ENCODE peak calls at places on chromosome 19, in seven cellular contexts. T is SK-N-SH, O is spleen, W is stomach, C is H1, B is transverse colon, N is prostate gland. A is an unnamed sample.

GRCh38 chr19:5138606-5139594 is 170.0 kb downstream of the KDM4B start:
- DNase-seq in T (no peak), O (peak), W (peak), C (no peak), B (peak), N (no peak), A (no peak)

GRCh38 chr19:35303357-35303915 is 11.5 kb downstream of the MAG start:
- DNase-seq in T (no peak), O (no peak), W (no peak), C (no peak), B (no peak), N (no peak), A (no peak)

GRCh38 chr19:2962018-2962670 is 15.2 kb upstream of the TLE6 start:
- DNase-seq in T (peak), O (no peak), W (peak), C (no peak), B (peak), N (peak), A (no peak)

GRCh38 chr19:10625003-10625761 is at the start of gene SLC44A2:
- DNase-seq in T (peak), O (peak), W (peak), C (no peak), B (peak), N (peak), A (peak)

GRCh38 chr19:40270362-40271089 is 14.6 kb downstream of the AKT2 start:
- DNase-seq in T (no peak), O (no peak), W (no peak), C (no peak), B (no peak), N (no peak), A (no peak)

GRCh38 chr19:28027116-28027515 is 1185.8 kb downstream of the UQCRFS1 start:
- DNase-seq in T (no peak), O (no peak), W (no peak), C (no peak), B (no peak), N (no peak), A (no peak)

GRCh38 chr19:47414469-47414868 is 4.9 kb downstream of the MEIS3 start:
- DNase-seq in T (peak), O (no peak), W (no peak), C (no peak), B (no peak), N (no peak), A (no peak)

GRCh38 chr19:2417881-2418406 is 9.4 kb downstream of the TIMM13 start:
- DNase-seq in T (no peak), O (no peak), W (no peak), C (no peak), B (no peak), N (no peak), A (no peak)

GRCh38 chr19:18017275-18018083 is 9.5 kb downstream of the ARRDC2 start:
- DNase-seq in T (no peak), O (no peak), W (no peak), C (no peak), B (no peak), N (no peak), A (no peak)

GRCh38 chr19:46378268-46378667 is 31.4 kb downstream of the PPP5C start:
- DNase-seq in T (no peak), O (no peak), W (no peak), C (no peak), B (no peak), N (peak), A (no peak)

GRCh38 chr19:3049089-3049488 is 13.2 kb downstream of the TLE5 start:
- DNase-seq in T (no peak), O (no peak), W (no peak), C (no peak), B (no peak), N (no peak), A (no peak)

GRCh38 chr19:36100476-36100875 is 10.5 kb upstream of the OVOL3 start:
- DNase-seq in T (no peak), O (no peak), W (no peak), C (no peak), B (no peak), N (no peak), A (no peak)

GRCh38 chr19:46913198-46913851 is 52.5 kb downstream of the ARHGAP35 start:
- DNase-seq in T (no peak), O (no peak), W (no peak), C (no peak), B (no peak), N (no peak), A (no peak)

GRCh38 chr19:16330368-16330801 is 5.8 kb downstream of the KLF2 start:
- DNase-seq in T (no peak), O (peak), W (peak), C (no peak), B (peak), N (no peak), A (peak)

GRCh38 chr19:56736571-56736970 is 65.0 kb upstream of the ZNF835 start:
- DNase-seq in T (no peak), O (no peak), W (no peak), C (no peak), B (no peak), N (no peak), A (no peak)

GRCh38 chr19:5673752-5674151 is 6.6 kb downstream of the MICOS13 start:
- DNase-seq in T (no peak), O (no peak), W (no peak), C (no peak), B (no peak), N (no peak), A (no peak)

GRCh38 chr19:5067666-5068065 is 98.8 kb downstream of the KDM4B start:
- DNase-seq in T (no peak), O (no peak), W (no peak), C (no peak), B (no peak), N (no peak), A (no peak)

GRCh38 chr19:38808741-38809140 is 4.0 kb downstream of the LGALS4 start:
- DNase-seq in T (no peak), O (no peak), W (no peak), C (no peak), B (no peak), N (no peak), A (peak)

GRCh38 chr19:30367421-30367820 is 4.8 kb upstream of the ZNF536 start:
- DNase-seq in T (no peak), O (no peak), W (no peak), C (no peak), B (no peak), N (no peak), A (no peak)

GRCh38 chr19:55044771-55045716 is 7.0 kb upstream of the GP6 start:
- DNase-seq in T (no peak), O (no peak), W (no peak), C (no peak), B (no peak), N (no peak), A (peak)

GRCh38 chr19:35419046-35419445 is 29.0 kb upstream of the FFAR2 start:
- DNase-seq in T (no peak), O (no peak), W (no peak), C (no peak), B (no peak), N (no peak), A (no peak)

GRCh38 chr19:17078920-17079709 is 3.5 kb downstream of the MYO9B start:
- DNase-seq in T (no peak), O (no peak), W (no peak), C (no peak), B (no peak), N (no peak), A (no peak)

GRCh38 chr19:14954071-14954655 is 12.9 kb downstream of the OR7C2 start:
- DNase-seq in T (no peak), O (no peak), W (no peak), C (no peak), B (no peak), N (no peak), A (no peak)

GRCh38 chr19:18278521-18279265 is 2.7 kb downstream of the JUND start:
- DNase-seq in T (no peak), O (peak), W (peak), C (no peak), B (peak), N (no peak), A (no peak)

GRCh38 chr19:51282335-51282734 is 29.1 kb upstream of the IGLON5 start:
- DNase-seq in T (no peak), O (no peak), W (no peak), C (no peak), B (no peak), N (no peak), A (no peak)

GRCh38 chr19:3175761-3176714 is 2.5 kb upstream of the S1PR4 start:
- DNase-seq in T (no peak), O (no peak), W (peak), C (no peak), B (peak), N (peak), A (no peak)

GRCh38 chr19:53908933-53909415 is at the start of gene CACNG7:
- DNase-seq in T (peak), O (no peak), W (no peak), C (no peak), B (no peak), N (no peak), A (no peak)

GRCh38 chr19:4455742-4456565 is 1.6 kb downstream of the UBXN6 start:
- DNase-seq in T (peak), O (no peak), W (no peak), C (no peak), B (peak), N (peak), A (peak)

GRCh38 chr19:33859016-33859415 is 62.3 kb downstream of the KCTD15 start:
- DNase-seq in T (no peak), O (peak), W (no peak), C (no peak), B (no peak), N (no peak), A (no peak)

GRCh38 chr19:4730740-4731171 is 7.1 kb upstream of the DPP9 start:
- DNase-seq in T (peak), O (no peak), W (no peak), C (no peak), B (peak), N (no peak), A (no peak)

GRCh38 chr19:49534632-49535385 is 7.0 kb downstream of the RCN3 start:
- DNase-seq in T (no peak), O (no peak), W (no peak), C (no peak), B (no peak), N (no peak), A (no peak)
- H3K4me3 ChIP-seq in T (peak), O (peak), W (no peak), C (peak), B (no peak), N (no peak), A (peak)

GRCh38 chr19:6971366-6971765 is 49.9 kb downstream of the MBD3L2B start:
- DNase-seq in T (no peak), O (no peak), W (no peak), C (no peak), B (no peak), N (no peak), A (no peak)
- TF ChIP-seq CTCF in T (no peak), O (no peak), W (no peak), C (no peak), B (no peak), N (no peak), A (no peak)

GRCh38 chr19:728011-728410 is 19.3 kb downstream of the PALM start:
- DNase-seq in T (no peak), O (peak), W (no peak), C (no peak), B (no peak), N (no peak), A (no peak)
- TF ChIP-seq POLR2AphosphoS5 in T (no peak), O (peak), W (no peak), C (no peak), B (peak), N (peak), A (no peak)

GRCh38 chr19:52710538-52710937 is 24.3 kb downstream of the ZNF611 start:
- DNase-seq in T (no peak), O (no peak), W (no peak), C (no peak), B (no peak), N (no peak), A (no peak)
- H3K4me3 ChIP-seq in T (no peak), O (no peak), W (no peak), C (no peak), B (no peak), N (no peak), A (no peak)

GRCh38 chr19:13544423-13544822 is 38.1 kb upstream of the CACNA1A start:
- DNase-seq in T (no peak), O (no peak), W (no peak), C (no peak), B (no peak), N (no peak), A (no peak)
- TF ChIP-seq CTCF in T (no peak), O (no peak), W (no peak), C (no peak), B (no peak), N (no peak), A (no peak)

GRCh38 chr19:13951043-13951442 is 1.3 kb upstream of the DCAF15 start:
- DNase-seq in T (no peak), O (no peak), W (no peak), C (no peak), B (no peak), N (no peak), A (no peak)
- TF ChIP-seq POLR2AphosphoS5 in T (no peak), O (no peak), W (no peak), C (no peak), B (no peak), N (no peak), A (no peak)

GRCh38 chr19:32372726-32373613 is 27.6 kb downstream of the ZNF507 start:
- DNase-seq in T (no peak), O (no peak), W (no peak), C (no peak), B (no peak), N (no peak), A (no peak)

GRCh38 chr19:32368781-32369180 is 23.4 kb downstream of the ZNF507 start:
- DNase-seq in T (no peak), O (no peak), W (no peak), C (no peak), B (no peak), N (no peak), A (no peak)

GRCh38 chr19:32367948-32368536 is 22.6 kb downstream of the ZNF507 start:
- DNase-seq in T (no peak), O (no peak), W (no peak), C (no peak), B (no peak), N (no peak), A (no peak)

DNA sequence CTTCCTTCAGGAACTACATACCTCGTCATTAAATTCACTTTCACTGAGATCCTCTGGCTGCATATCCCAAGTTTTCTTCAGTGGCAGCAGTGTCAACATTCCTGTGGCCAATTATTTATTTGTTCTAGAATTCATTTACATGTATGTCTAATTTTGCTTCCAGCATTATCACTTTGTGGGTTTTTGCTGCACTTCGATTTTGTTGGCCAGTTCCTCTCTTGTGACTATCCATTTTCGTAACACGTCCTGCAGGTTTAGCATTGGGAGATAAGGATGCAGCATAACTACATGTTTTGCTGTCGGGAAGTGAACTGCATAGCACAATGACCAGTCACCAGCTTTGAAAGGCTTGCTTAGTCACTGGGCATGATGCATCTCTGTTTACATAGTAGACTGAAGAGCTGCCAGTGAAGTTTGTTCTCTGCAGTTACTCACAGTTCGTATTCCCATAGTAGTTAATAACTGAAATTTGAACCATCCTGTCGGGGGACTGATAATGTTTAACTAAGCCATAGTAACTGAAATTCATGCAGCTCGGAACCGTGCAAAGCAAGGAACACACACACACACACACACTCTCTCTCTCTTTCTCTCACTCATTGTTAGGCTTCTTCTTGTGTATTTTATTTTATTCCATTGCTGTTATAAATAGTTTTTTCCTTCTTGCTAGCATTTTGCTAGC is 28.3 kb downstream of the ZNF507 start:
- DNase-seq in T (no peak), O (no peak), W (peak), C (no peak), B (peak), N (peak), A (no peak)
- H3K4me3 ChIP-seq in T (peak), O (no peak), W (no peak), C (no peak), B (no peak), N (no peak), A (no peak)

GRCh38 chr19:44582581-44583265 is 30.6 kb upstream of the IGSF23 start:
- DNase-seq in T (peak), O (no peak), W (no peak), C (peak), B (peak), N (no peak), A (no peak)
- TF ChIP-seq CTCF in T (peak), O (no peak), W (no peak), C (peak), B (peak), N (no peak), A (no peak)

A was measured in sigmoid colon.